ENCODE peak calls at places on chromosomes 4 and X, in seven cellular contexts. V, S, T, A, B, D and K are unnamed samples.
A peak's percentile ranks its signal among the peaks of the same experiment; 100 is the strongest.

GRCh38 chrX:112642349-112642748 is 37.4 kb downstream of the LHFPL1 start:
- DNase-seq in A (peak; percentile 74), B (no peak), S (peak; percentile 48), V (peak; percentile 45), D (peak; percentile 0), T (no peak), K (no peak)

GRCh38 chr4:54423066-54423465 is 194.0 kb downstream of the PDGFRA start:
- DNase-seq in B (no peak), T (no peak), V (no peak), D (peak; percentile 89), S (peak; percentile 69), A (no peak), K (no peak)

GRCh38 chrX:19721726-19722370 is 165.6 kb downstream of the SH3KBP1 start:
- DNase-seq in S (no peak), A (no peak), V (no peak), T (peak; percentile 16), D (no peak), B (no peak), K (no peak)

GRCh38 chr4:183504930-183505555 is at the start of gene ING2:
- DNase-seq in T (peak; percentile 20), B (no peak), S (peak; percentile 82), D (peak; percentile 90), V (no peak), A (no peak), K (peak; percentile 41)

GRCh38 chrX:19636989-19637388 is 121.7 kb upstream of the MAP3K15 start:
- DNase-seq in V (no peak), D (no peak), T (no peak), S (no peak), B (no peak), A (no peak), K (no peak)

GRCh38 chrX:37786666-37787337 is 6.9 kb downstream of the CYBB start:
- DNase-seq in D (no peak), B (no peak), V (no peak), A (no peak), S (no peak), T (no peak), K (no peak)

GRCh38 chrX:68307767-68308166 is 125.5 kb downstream of the OPHN1 start:
- DNase-seq in B (no peak), V (no peak), D (peak; percentile 61), A (no peak), S (peak; percentile 87), T (no peak), K (no peak)

GRCh38 chrX:135494453-135494852 is 26.0 kb upstream of the INTS6L start:
- DNase-seq in A (no peak), D (no peak), V (no peak), T (no peak), S (no peak), B (no peak), K (no peak)

GRCh38 chr4:825063-825968 is 613 bp downstream of the CPLX1 start:
- DNase-seq in S (no peak), V (peak; percentile 79), D (peak; percentile 47), A (no peak), B (no peak), T (no peak), K (no peak)

GRCh38 chr4:38178666-38178995 is 218.4 kb downstream of the PTTG2 start:
- DNase-seq in T (no peak), S (no peak), D (no peak), B (no peak), A (no peak), V (no peak), K (no peak)

GRCh38 chr4:168272488-168272887 is 46.1 kb downstream of the DDX60 start:
- DNase-seq in V (no peak), S (no peak), A (no peak), T (no peak), B (no peak), D (no peak), K (no peak)

GRCh38 chr4:125115941-125116340 is 198.8 kb upstream of the FAT4 start:
- DNase-seq in A (no peak), D (peak; percentile 61), B (no peak), T (no peak), S (peak; percentile 84), V (no peak), K (no peak)

GRCh38 chr4:149017022-149017734 is 575.0 kb upstream of the NR3C2 start:
- DNase-seq in T (no peak), S (no peak), A (no peak), V (no peak), D (no peak), B (no peak), K (no peak)

GRCh38 chrX:107826286-107827136 is 845 bp downstream of the MID2 start:
- DNase-seq in B (peak; percentile 13), S (peak; percentile 33), V (peak; percentile 60), T (peak; percentile 25), D (peak; percentile 60), A (peak; percentile 38), K (no peak)

GRCh38 chr4:107740950-107741701 is 21.1 kb upstream of the PAPSS1 start:
- DNase-seq in S (no peak), B (peak; percentile 48), V (peak; percentile 23), A (no peak), T (peak; percentile 33), D (peak; percentile 92), K (no peak)

GRCh38 chr4:77819409-77819835 is 254 bp upstream of the CNOT6L start:
- DNase-seq in T (no peak), V (peak; percentile 70), B (peak; percentile 13), S (peak; percentile 34), D (no peak), A (peak; percentile 32), K (no peak)

GRCh38 chrX:148572332-148572731 is 71.9 kb downstream of the AFF2 start:
- DNase-seq in T (no peak), B (no peak), A (no peak), V (no peak), D (no peak), S (no peak), K (no peak)

GRCh38 chrX:68443155-68443868 is 10.0 kb upstream of the OPHN1 start:
- DNase-seq in A (no peak), T (peak; percentile 21), B (no peak), S (no peak), V (no peak), D (peak; percentile 6), K (no peak)

GRCh38 chrX:28120076-28120475 is 138.8 kb upstream of the DCAF8L1 start:
- DNase-seq in S (peak; percentile 64), V (no peak), A (no peak), T (no peak), B (no peak), D (no peak), K (no peak)

GRCh38 chrX:38116706-38117105 is 104.0 kb downstream of the SRPX start:
- DNase-seq in T (no peak), B (no peak), S (no peak), A (no peak), V (no peak), D (no peak), K (no peak)

GRCh38 chrX:39759526-39760224 is 338.1 kb downstream of the BCOR start:
- DNase-seq in D (peak; percentile 73), B (no peak), V (peak; percentile 42), S (peak; percentile 25), A (no peak), T (peak; percentile 23), K (no peak)

GRCh38 chrX:25020391-25021131 is 4.8 kb upstream of the ARX start:
- DNase-seq in A (peak; percentile 83), T (no peak), V (peak; percentile 80), B (no peak), S (no peak), D (no peak), K (peak; percentile 55)

GRCh38 chr4:85489273-85489672 is 14.3 kb downstream of the ARHGAP24 start:
- DNase-seq in V (no peak), S (peak; percentile 52), T (no peak), B (no peak), A (peak; percentile 41), D (peak; percentile 82), K (no peak)

GRCh38 chr4:176052744-176053143 is 12.9 kb upstream of the WDR17 start:
- DNase-seq in A (no peak), T (no peak), S (no peak), V (no peak), D (no peak), B (no peak), K (no peak)

DNA sequence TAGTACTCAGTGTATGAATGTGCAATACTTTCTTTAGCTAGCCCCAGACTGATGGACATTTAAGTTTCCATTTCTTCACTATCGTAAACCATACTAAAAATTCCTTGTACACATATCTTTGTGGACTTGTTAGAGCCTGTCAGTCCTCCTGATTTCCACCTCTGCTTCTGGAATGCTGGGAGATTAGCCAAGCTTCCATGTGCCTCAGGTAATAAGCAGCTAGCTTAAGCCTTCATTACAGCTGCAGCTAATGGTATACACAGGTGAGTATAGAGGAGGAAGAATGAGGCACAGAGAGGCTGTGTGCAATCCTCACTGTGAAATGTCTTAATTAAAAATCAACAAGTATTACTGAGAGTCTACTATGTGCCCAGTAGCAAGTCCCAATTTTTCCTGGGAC is 9.8 kb downstream of the SMIM9 start:
- DNase-seq in V (no peak), B (no peak), S (peak; percentile 78), T (no peak), A (no peak), D (no peak), K (no peak)
- TF ChIP-seq CTCF in V (no peak), B (no peak), S (no peak), T (no peak), A (no peak), D (no peak), K (no peak)

DNA sequence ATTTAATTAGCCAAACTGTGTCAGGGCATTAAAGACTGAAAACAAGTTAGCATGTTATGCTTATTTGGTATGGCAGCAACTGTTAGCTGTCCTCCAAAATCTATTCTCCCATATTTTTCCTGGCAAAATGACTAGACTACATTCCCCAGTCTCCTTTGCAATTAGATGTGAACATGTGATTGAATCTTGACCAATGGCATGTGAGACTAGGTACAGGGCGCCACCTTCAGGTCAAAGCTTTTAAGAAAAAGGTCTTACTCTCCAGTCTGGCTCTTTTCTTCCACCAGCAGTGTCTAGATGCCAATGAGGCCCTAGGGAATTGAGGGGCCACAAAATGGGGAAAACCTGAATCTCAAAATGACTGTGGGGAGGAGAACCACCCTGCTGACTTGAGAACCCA is 408.2 kb downstream of the SMARCA1 start:
- DNase-seq in A (peak; percentile 66), D (no peak), V (peak; percentile 38), S (peak; percentile 36), T (no peak), B (no peak), K (no peak)
- TF ChIP-seq CTCF in A (peak; percentile 84), D (no peak), V (peak; percentile 42), S (peak; percentile 8), T (no peak), B (no peak), K (peak; percentile 28)

GRCh38 chr4:94714761-94715160 is 43.0 kb upstream of the BMPR1B start:
- DNase-seq in S (no peak), V (no peak), B (no peak), A (no peak), T (no peak), D (peak; percentile 81), K (no peak)
- TF ChIP-seq CTCF in S (no peak), V (no peak), B (no peak), A (no peak), T (no peak), D (no peak), K (no peak)

DNA sequence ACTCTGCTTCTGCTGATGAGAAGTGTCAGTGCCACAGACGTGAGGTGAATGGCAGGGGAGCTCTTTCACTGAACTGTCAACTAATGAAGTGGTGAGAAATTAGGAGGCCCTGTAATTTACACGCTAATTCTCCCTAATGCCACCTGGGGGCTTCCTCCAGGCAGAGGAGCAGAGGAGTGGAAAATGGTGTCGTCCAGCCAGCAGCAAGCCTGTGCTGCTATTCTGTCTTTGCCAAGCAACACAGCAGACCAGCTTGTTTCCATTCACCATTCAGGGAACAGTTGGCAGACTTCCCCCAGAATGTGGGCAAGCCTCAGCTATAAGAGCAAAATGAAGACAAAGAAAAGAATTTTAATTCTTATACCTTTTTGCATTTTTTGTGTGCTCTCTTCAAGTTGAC is 245.2 kb upstream of the TET2 start:
- DNase-seq in A (peak; percentile 28), V (no peak), B (no peak), D (no peak), S (no peak), T (no peak), K (no peak)
- TF ChIP-seq CTCF in A (peak; percentile 30), V (no peak), B (no peak), D (no peak), S (peak; percentile 22), T (no peak), K (no peak)